ENCODE peak calls at places on chromosome 22, in ten cellular contexts. W is AG04449; D is tibial artery; S is cerebellar cortex; T is activated T-cell treated with anti-CD3 and anti-CD28 coated beads for 48 hours; Y is NCI-H1417; R is T-helper 2 cell; G is astrocyte of the spinal cord; Q is activated effector memory CD4-positive, alpha-beta T cell treated with anti-CD3 and anti-CD28 coated beads, Interleukin-2, amount 50 U/mL, for 16 hours; U is GM04504. E is an unnamed sample.
A peak's percentile ranks its signal among the peaks of the same experiment; 100 is the strongest.

GRCh38 chr22:48858121-48858520 is 969.6 kb downstream of the BRD1 start:
- DNase-seq in Q (peak; percentile 41), G (no peak), T (no peak), R (no peak), U (no peak), D (no peak), W (no peak), S (no peak), Y (no peak), E (no peak)

GRCh38 chr22:25650834-25651233 is 86.4 kb downstream of the GRK3 start:
- DNase-seq in S (no peak), R (no peak), W (no peak), D (no peak), Q (no peak), Y (no peak), T (no peak), G (no peak), U (no peak), E (no peak)

GRCh38 chr22:46742576-46743221 is 4.6 kb upstream of the CERK start:
- DNase-seq in D (no peak), G (no peak), T (no peak), W (no peak), S (no peak), Q (no peak), Y (peak; percentile 1), U (no peak), R (no peak), E (peak; percentile 72)

GRCh38 chr22:45224331-45224730 is 16.4 kb downstream of the KIAA0930 start:
- DNase-seq in Y (no peak), U (no peak), Q (no peak), S (no peak), R (no peak), D (no peak), W (no peak), T (no peak), G (no peak), E (no peak)

GRCh38 chr22:46575915-46576555 is 38.6 kb upstream of the CELSR1 start:
- DNase-seq in T (no peak), Q (no peak), W (no peak), Y (no peak), D (no peak), S (no peak), U (no peak), R (no peak), G (no peak), E (peak; percentile 74)

GRCh38 chr22:49390954-49391353 is 436.7 kb downstream of the BRD1 start:
- DNase-seq in G (no peak), R (no peak), Q (no peak), S (no peak), W (no peak), D (no peak), U (no peak), Y (no peak), T (no peak), E (no peak)

GRCh38 chr22:49536571-49537131 is 291.0 kb downstream of the BRD1 start:
- DNase-seq in T (no peak), Y (no peak), G (no peak), W (no peak), D (peak; percentile 49), S (no peak), Q (peak; percentile 37), R (no peak), U (no peak), E (no peak)

GRCh38 chr22:45925811-45926351 is 51.1 kb downstream of the WNT7B start:
- DNase-seq in R (no peak), G (no peak), U (no peak), W (no peak), Y (no peak), T (no peak), S (peak; percentile 27), Q (no peak), D (no peak), E (no peak)

GRCh38 chr22:22948651-22949611 is 61.3 kb downstream of the IGLL5 start:
- DNase-seq in S (no peak), U (no peak), Q (peak; percentile 50), Y (no peak), G (no peak), T (no peak), R (no peak), D (no peak), W (no peak), E (no peak)

GRCh38 chr22:27988704-27989103 is 69.6 kb upstream of the PITPNB start:
- DNase-seq in Q (peak; percentile 14), U (no peak), D (peak; percentile 50), W (no peak), R (no peak), S (peak; percentile 56), Y (no peak), T (no peak), G (no peak), E (no peak)

GRCh38 chr22:19707347-19708322 is 6.7 kb upstream of the SEPTIN5 start:
- DNase-seq in T (no peak), U (no peak), S (no peak), W (no peak), G (no peak), Q (peak; percentile 58), D (peak; percentile 54), Y (no peak), R (no peak), E (no peak)

GRCh38 chr22:48705917-48706605 is 1121.6 kb downstream of the BRD1 start:
- DNase-seq in U (no peak), Q (peak; percentile 36), T (no peak), S (no peak), W (no peak), D (peak; percentile 39), R (no peak), G (no peak), Y (no peak), E (no peak)

GRCh38 chr22:18093661-18094060 is 15.9 kb downstream of the PEX26 start:
- DNase-seq in S (no peak), G (no peak), Q (no peak), U (no peak), W (no peak), T (no peak), D (no peak), R (no peak), Y (no peak), E (no peak)

GRCh38 chr22:24091551-24092420 is 80.7 kb downstream of the CABIN1 start:
- DNase-seq in T (no peak), Q (no peak), W (no peak), D (peak; percentile 55), U (no peak), R (no peak), S (peak; percentile 48), Y (no peak), G (no peak), E (no peak)

GRCh38 chr22:23522642-23523251 is 57.3 kb downstream of the IGLL1 start:
- DNase-seq in Q (no peak), Y (peak; percentile 15), R (no peak), W (no peak), G (peak; percentile 18), U (no peak), D (peak; percentile 79), T (no peak), S (peak; percentile 51), E (no peak)

GRCh38 chr22:35525687-35526332 is 14.8 kb upstream of the RASD2 start:
- DNase-seq in D (no peak), G (no peak), Q (no peak), R (no peak), S (no peak), U (no peak), Y (no peak), W (no peak), T (no peak), E (no peak)

GRCh38 chr22:50112151-50113118 is 22.6 kb downstream of the MOV10L1 start:
- DNase-seq in U (no peak), G (peak; percentile 77), D (no peak), W (peak; percentile 33), Q (no peak), R (no peak), S (no peak), Y (no peak), T (peak; percentile 27), E (no peak)

GRCh38 chr22:39995346-39996252 is 845 bp downstream of the FAM83F start:
- DNase-seq in W (no peak), Y (no peak), U (no peak), T (no peak), D (no peak), R (no peak), Q (no peak), S (no peak), G (no peak), E (peak; percentile 29)

GRCh38 chr22:21628386-21629261 is 1.2 kb downstream of the YDJC start:
- DNase-seq in T (no peak), R (no peak), S (no peak), D (no peak), U (no peak), Q (no peak), Y (no peak), G (no peak), W (no peak), E (no peak)

GRCh38 chr22:43392385-43392989 is 19.3 kb upstream of the MPPED1 start:
- DNase-seq in D (no peak), W (no peak), Q (peak; percentile 52), T (no peak), G (no peak), Y (no peak), R (no peak), S (no peak), U (no peak), E (no peak)

GRCh38 chr22:39183991-39184585 is 31.6 kb upstream of the CBX7 start:
- DNase-seq in U (no peak), G (no peak), W (no peak), S (peak; percentile 56), R (no peak), D (peak; percentile 55), Q (peak; percentile 39), T (no peak), Y (no peak), E (no peak)